ENCODE peak calls at places on chromosomes 13 and 19, in six cellular contexts. A is activated CD8-positive, alpha-beta memory T cell treated with anti-CD3 and anti-CD28 coated beads, Interleukin-2, amount 10 ng/mL, durations not matched to agents 7 days and 5 days; K is NCI-H1930; X is A549; F is astrocyte of the spinal cord; U is iPS-NIHi11. B is an unnamed sample.

GRCh38 chr19:10114651-10115391 is 3.3 kb downstream of the P2RY11 start:
- DNase-seq in A (no peak), K (no peak), X (no peak), F (no peak), U (no peak), B (no peak)

GRCh38 chr13:52455677-52456041 is 381 bp downstream of the CKAP2 start:
- DNase-seq in A (peak), K (peak), X (peak), F (peak), U (peak), B (peak)

GRCh38 chr19:55173717-55174409 is 6.2 kb downstream of the SYT5 start:
- DNase-seq in A (peak), K (peak), X (peak), F (peak), U (peak), B (no peak)

GRCh38 chr13:24625870-24626419 is 54.3 kb upstream of the ATP12A start:
- DNase-seq in A (peak), K (no peak), X (no peak), F (no peak), U (no peak), B (no peak)

GRCh38 chr19:5808120-5808816 is 3.4 kb downstream of the NRTN start:
- DNase-seq in A (no peak), K (no peak), X (no peak), F (no peak), U (no peak), B (no peak)

GRCh38 chr13:50948576-50948975 is 39.0 kb downstream of the RNASEH2B start:
- DNase-seq in A (no peak), K (no peak), X (no peak), F (peak), U (no peak), B (no peak)

GRCh38 chr13:49560270-49561063 is 24.9 kb downstream of the RCBTB1 start:
- DNase-seq in A (no peak), K (no peak), X (peak), F (peak), U (peak), B (no peak)

GRCh38 chr19:49064768-49065611 is at the start of gene NTF4:
- DNase-seq in A (no peak), K (peak), X (peak), F (no peak), U (peak), B (no peak)

GRCh38 chr19:17125728-17126677 is 50.4 kb downstream of the MYO9B start:
- DNase-seq in A (peak), K (no peak), X (no peak), F (no peak), U (no peak), B (peak)

GRCh38 chr13:78586706-78587105 is 16.6 kb downstream of the POU4F1 start:
- DNase-seq in A (no peak), K (no peak), X (no peak), F (no peak), U (peak), B (no peak)

B was measured in putamen.